ENCODE peak calls at places on chromosome 20, in four cellular contexts. One of them, this sample, is unnamed.

GRCh38 chr20:23027721-23028120 is 7.4 kb upstream of the SSTR4 start:
- DNase-seq in RPMI7951: no peak
- DNase-seq in activated T-cell treated with anti-CD3 and anti-CD28 coated beads, Interleukin-2, amount 50 U/mL, for 48 hours: no peak
- DNase-seq in DMS79 treated with DMSO at 0.1 percent for 48 hours: no peak
- DNase-seq in this sample: no peak

GRCh38 chr20:22684763-22685443 is 100.5 kb upstream of the FOXA2 start:
- DNase-seq in RPMI7951: peak; percentile 29
- DNase-seq in activated T-cell treated with anti-CD3 and anti-CD28 coated beads, Interleukin-2, amount 50 U/mL, for 48 hours: no peak
- DNase-seq in DMS79 treated with DMSO at 0.1 percent for 48 hours: no peak
- DNase-seq in this sample: no peak

GRCh38 chr20:44800398-44801046 is 9.8 kb downstream of the RIMS4 start:
- DNase-seq in RPMI7951: no peak
- DNase-seq in activated T-cell treated with anti-CD3 and anti-CD28 coated beads, Interleukin-2, amount 50 U/mL, for 48 hours: peak; percentile 28
- DNase-seq in DMS79 treated with DMSO at 0.1 percent for 48 hours: no peak
- DNase-seq in this sample: no peak

GRCh38 chr20:47102629-47103028 is 208.0 kb downstream of the EYA2 start:
- DNase-seq in RPMI7951: peak; percentile 68
- DNase-seq in activated T-cell treated with anti-CD3 and anti-CD28 coated beads, Interleukin-2, amount 50 U/mL, for 48 hours: no peak
- DNase-seq in DMS79 treated with DMSO at 0.1 percent for 48 hours: no peak
- DNase-seq in this sample: no peak

GRCh38 chr20:51366155-51366886 is 176.2 kb downstream of the NFATC2 start:
- DNase-seq in RPMI7951: peak; percentile 100
- DNase-seq in activated T-cell treated with anti-CD3 and anti-CD28 coated beads, Interleukin-2, amount 50 U/mL, for 48 hours: no peak
- DNase-seq in DMS79 treated with DMSO at 0.1 percent for 48 hours: no peak
- DNase-seq in this sample: peak; percentile 100

GRCh38 chr20:43963872-43964791 is 49.5 kb downstream of the TOX2 start:
- DNase-seq in RPMI7951: peak; percentile 94
- DNase-seq in activated T-cell treated with anti-CD3 and anti-CD28 coated beads, Interleukin-2, amount 50 U/mL, for 48 hours: peak; percentile 30
- DNase-seq in DMS79 treated with DMSO at 0.1 percent for 48 hours: no peak
- DNase-seq in this sample: peak; percentile 66

GRCh38 chr20:54223751-54224150 is 15.9 kb downstream of the PFDN4 start:
- DNase-seq in RPMI7951: no peak
- DNase-seq in activated T-cell treated with anti-CD3 and anti-CD28 coated beads, Interleukin-2, amount 50 U/mL, for 48 hours: no peak
- DNase-seq in DMS79 treated with DMSO at 0.1 percent for 48 hours: no peak
- DNase-seq in this sample: no peak

GRCh38 chr20:54148947-54149764 is 24.6 kb downstream of the CYP24A1 start:
- DNase-seq in RPMI7951: no peak
- DNase-seq in activated T-cell treated with anti-CD3 and anti-CD28 coated beads, Interleukin-2, amount 50 U/mL, for 48 hours: no peak
- DNase-seq in DMS79 treated with DMSO at 0.1 percent for 48 hours: no peak
- DNase-seq in this sample: peak; percentile 56

GRCh38 chr20:8720089-8720488 is 348.8 kb upstream of the PLCB4 start:
- DNase-seq in RPMI7951: no peak
- DNase-seq in activated T-cell treated with anti-CD3 and anti-CD28 coated beads, Interleukin-2, amount 50 U/mL, for 48 hours: no peak
- DNase-seq in DMS79 treated with DMSO at 0.1 percent for 48 hours: no peak
- DNase-seq in this sample: no peak